ENCODE peak calls at places on chromosome X, in seven cellular contexts. X, H, A, N, G, J and T are unnamed samples.

GRCh38 chrX:55908685-55909212 is 191.2 kb downstream of the RRAGB start:
- DNase-seq in N (peak), H (no peak), J (peak), G (peak), X (peak), A (peak), T (peak)

GRCh38 chrX:47217121-47217851 is 1.2 kb upstream of the CDK16 start:
- DNase-seq in X (peak), N (peak), H (peak), G (peak), J (no peak), A (no peak), T (peak)

GRCh38 chrX:133056341-133056740 is 40.6 kb downstream of the USP26 start:
- DNase-seq in A (no peak), H (no peak), J (no peak), X (no peak), N (no peak), G (peak), T (no peak)

GRCh38 chrX:109911046-109911445 is 91.9 kb upstream of the TMEM164 start:
- DNase-seq in X (no peak), A (no peak), G (no peak), H (no peak), N (peak), J (no peak), T (peak)

GRCh38 chrX:48516987-48517386 is 4.6 kb upstream of the EBP start:
- DNase-seq in G (no peak), J (no peak), H (no peak), N (no peak), X (no peak), A (no peak), T (no peak)

GRCh38 chrX:38473715-38474114 is 87.6 kb upstream of the TSPAN7 start:
- DNase-seq in X (no peak), N (no peak), A (no peak), G (peak), H (no peak), J (no peak), T (no peak)

GRCh38 chrX:9456250-9457074 is 8.4 kb upstream of the TBL1X start:
- DNase-seq in H (no peak), N (no peak), X (no peak), G (no peak), J (peak), A (peak), T (no peak)

GRCh38 chrX:56797966-56798711 is 69.1 kb downstream of the NBDY start:
- DNase-seq in X (peak), A (no peak), G (no peak), N (peak), J (no peak), H (no peak), T (peak)

GRCh38 chrX:8846271-8846670 is 45.1 kb upstream of the FAM9A start:
- DNase-seq in H (no peak), A (no peak), X (no peak), G (peak), N (no peak), J (no peak), T (no peak)

GRCh38 chrX:11214346-11215190 is 78.6 kb upstream of the AMELX start:
- DNase-seq in X (no peak), J (no peak), A (no peak), H (no peak), G (no peak), N (no peak), T (no peak)

GRCh38 chrX:14508025-14508690 is 21.2 kb upstream of the GLRA2 start:
- DNase-seq in N (no peak), G (peak), H (no peak), J (no peak), X (no peak), A (no peak), T (no peak)

GRCh38 chrX:115362334-115363095 is 73.0 kb downstream of the LUZP4 start:
- DNase-seq in J (peak), G (peak), H (no peak), A (no peak), N (no peak), X (no peak), T (no peak)

GRCh38 chrX:21479695-21480280 is 105.6 kb downstream of the CNKSR2 start:
- DNase-seq in G (peak), X (no peak), N (peak), A (no peak), H (no peak), J (peak), T (peak)

GRCh38 chrX:154761977-154762528 is 611 bp upstream of the DKC1 start:
- DNase-seq in X (no peak), G (peak), H (no peak), N (no peak), A (no peak), J (no peak), T (no peak)

GRCh38 chrX:7252013-7252610 is 104.2 kb upstream of the PUDP start:
- DNase-seq in G (peak), J (no peak), H (no peak), A (no peak), X (no peak), N (no peak), T (no peak)

GRCh38 chrX:26822448-26822847 is 606.5 kb downstream of the MAGEB5 start:
- DNase-seq in N (no peak), A (no peak), H (no peak), J (peak), G (no peak), X (no peak), T (no peak)

GRCh38 chrX:9884031-9884779 is 83.0 kb upstream of the CLDN34 start:
- DNase-seq in N (no peak), G (no peak), J (no peak), A (no peak), H (no peak), X (no peak), T (no peak)

GRCh38 chrX:114152130-114152529 is 431.8 kb upstream of the HTR2C start:
- DNase-seq in X (no peak), J (no peak), G (peak), N (peak), H (no peak), A (no peak), T (peak)

GRCh38 chrX:129577473-129577872 is 37.4 kb downstream of the OCRL start:
- DNase-seq in X (no peak), A (no peak), J (no peak), N (peak), H (no peak), G (peak), T (peak)

GRCh38 chrX:41045960-41046567 is 39.2 kb upstream of the USP9X start:
- DNase-seq in N (peak), J (no peak), A (no peak), G (no peak), X (no peak), H (no peak), T (peak)

GRCh38 chrX:16022580-16023170 is 100.7 kb upstream of the GRPR start:
- DNase-seq in N (peak), A (no peak), G (peak), H (no peak), J (no peak), X (no peak), T (peak)

GRCh38 chrX:54447461-54447860 is 7.3 kb downstream of the TSR2 start:
- DNase-seq in G (no peak), N (peak), A (no peak), H (no peak), J (no peak), X (no peak), T (no peak)